ENCODE peak calls at places on chromosomes 3 and 15, in five cellular contexts. A is NCI-H748 treated with DMSO at 0.1 percent for 48 hours, H is SW 1271, O is posterior vena cava, Q is H9. R is an unnamed sample.

GRCh38 chr15:87959080-87959479 is 297.5 kb downstream of the NTRK3 start:
- DNase-seq in H (no peak), O (no peak), Q (peak), A (peak), R (no peak)

GRCh38 chr15:65254237-65254820 is 32.4 kb downstream of the PARP16 start:
- DNase-seq in Q (no peak), H (no peak), O (peak), A (peak), R (no peak)

GRCh38 chr15:57375827-57376694 is at the start of gene CGNL1:
- DNase-seq in Q (peak), A (no peak), H (no peak), O (peak), R (no peak)

GRCh38 chr15:100689500-100689899 is 87.1 kb downstream of the ASB7 start:
- DNase-seq in H (no peak), Q (peak), A (no peak), O (no peak), R (no peak)

GRCh38 chr3:139121513-139122220 is 77.0 kb upstream of the PRR23C start:
- DNase-seq in Q (no peak), O (no peak), H (no peak), A (no peak), R (no peak)

GRCh38 chr3:100386437-100387064 is 14.3 kb downstream of the TOMM70 start:
- DNase-seq in H (no peak), A (no peak), O (no peak), Q (no peak), R (no peak)

GRCh38 chr3:52290596-52291507 is 3.2 kb downstream of the GLYCTK start:
- DNase-seq in H (no peak), A (no peak), O (peak), Q (no peak), R (no peak)

GRCh38 chr3:76310059-76310458 is 524.7 kb upstream of the ZNF717 start:
- DNase-seq in A (no peak), H (no peak), O (no peak), Q (no peak), R (no peak)

GRCh38 chr3:83523470-83524073 is 1435.2 kb upstream of the CADM2 start:
- DNase-seq in Q (peak), A (peak), O (no peak), H (no peak), R (no peak)

GRCh38 chr3:64417816-64418215 is 192.6 kb upstream of the PRICKLE2 start:
- DNase-seq in A (no peak), H (no peak), Q (no peak), O (no peak), R (no peak)

GRCh38 chr3:126557415-126557745 is 1.4 kb downstream of the C3orf22 start:
- DNase-seq in H (no peak), A (no peak), O (peak), Q (peak), R (no peak)

GRCh38 chr3:183988216-183988790 is 29.4 kb downstream of the ABCC5 start:
- DNase-seq in O (no peak), A (no peak), H (no peak), Q (no peak), R (no peak)

GRCh38 chr15:79994651-79995050 is 23.7 kb upstream of the BCL2A1 start:
- DNase-seq in A (no peak), Q (no peak), H (no peak), O (no peak), R (no peak)

GRCh38 chr15:63331456-63331855 is 50.2 kb downstream of the CA12 start:
- DNase-seq in A (no peak), H (no peak), Q (no peak), O (no peak), R (no peak)

GRCh38 chr3:170564664-170565063 is 21.2 kb downstream of the SLC7A14 start:
- DNase-seq in O (no peak), H (no peak), A (no peak), Q (no peak), R (no peak)

GRCh38 chr3:115156255-115156654 is 9.2 kb upstream of the ZBTB20 start:
- DNase-seq in O (no peak), A (no peak), H (no peak), Q (no peak), R (no peak)

GRCh38 chr3:142027295-142027694 is 122.0 kb downstream of the TFDP2 start:
- DNase-seq in A (no peak), Q (no peak), O (no peak), H (no peak), R (no peak)

GRCh38 chr3:57852896-57853295 is 96.8 kb downstream of the SLMAP start:
- DNase-seq in O (no peak), A (peak), Q (no peak), H (no peak), R (no peak)

GRCh38 chr15:62118446-62118964 is 46.6 kb downstream of the C2CD4B start:
- DNase-seq in A (no peak), H (no peak), Q (no peak), O (no peak), R (no peak)

GRCh38 chr3:53816430-53816829 is 29.8 kb downstream of the CHDH start:
- DNase-seq in H (no peak), Q (no peak), O (peak), A (no peak), R (no peak)

GRCh38 chr15:101193781-101194180 is 58.1 kb downstream of the CHSY1 start:
- DNase-seq in Q (no peak), A (no peak), H (no peak), O (peak), R (no peak)

GRCh38 chr3:36944012-36944640 is 728 bp downstream of the TRANK1 start:
- DNase-seq in O (peak), A (peak), Q (peak), H (no peak), R (no peak)

GRCh38 chr3:167898091-167898490 is 162.6 kb downstream of the SERPINI1 start:
- DNase-seq in H (no peak), Q (no peak), O (no peak), A (no peak), R (no peak)

GRCh38 chr15:39692464-39693327 is 89.9 kb downstream of the FSIP1 start:
- DNase-seq in H (no peak), A (peak), O (no peak), Q (peak), R (no peak)

GRCh38 chr3:39639344-39640236 is 169.8 kb upstream of the MYRIP start:
- DNase-seq in Q (peak), A (no peak), O (no peak), H (peak), R (no peak)

GRCh38 chr3:47225310-47225906 is 57.2 kb downstream of the KIF9 start:
- DNase-seq in A (no peak), Q (no peak), H (no peak), O (no peak), R (no peak)

GRCh38 chr3:16589867-16590624 is 15.2 kb downstream of the DAZL start:
- DNase-seq in H (no peak), A (no peak), Q (no peak), O (no peak), R (no peak)

GRCh38 chr3:50303038-50303815 is at the start of gene HYAL1:
- DNase-seq in A (no peak), Q (peak), O (peak), H (no peak), R (no peak)

GRCh38 chr3:133756716-133757694 is 10.8 kb downstream of the TF start:
- DNase-seq in A (no peak), Q (no peak), O (no peak), H (no peak), R (no peak)

GRCh38 chr3:80233576-80233975 is 465.8 kb upstream of the ROBO1 start:
- DNase-seq in H (no peak), O (no peak), A (no peak), Q (no peak), R (no peak)

GRCh38 chr3:186642014-186642413 is 1.8 kb downstream of the FETUB start:
- DNase-seq in Q (no peak), O (no peak), A (no peak), H (no peak), R (no peak)

GRCh38 chr15:38600241-38600640 is 35.6 kb upstream of the RASGRP1 start:
- DNase-seq in A (no peak), H (no peak), O (no peak), Q (no peak), R (no peak)

GRCh38 chr15:52233405-52233804 is 42.2 kb upstream of the GNB5 start:
- DNase-seq in Q (no peak), H (no peak), O (no peak), A (no peak), R (no peak)

GRCh38 chr3:170033489-170033888 is 4.3 kb upstream of the GPR160 start:
- DNase-seq in H (no peak), A (no peak), Q (no peak), O (no peak), R (no peak)

GRCh38 chr3:1082024-1082633 is 10.7 kb upstream of the CNTN6 start:
- DNase-seq in H (no peak), Q (peak), O (no peak), A (peak), R (no peak)

GRCh38 chr3:14508966-14509795 is 31.0 kb downstream of the GRIP2 start:
- DNase-seq in A (peak), Q (peak), O (peak), H (no peak), R (no peak)

R was measured in NCI-H2081 treated with DMSO at 0.1 percent for 48 hours.